ENCODE peak calls at places on chromosomes 3 and 15, in ten cellular contexts. T, C, I, Q, H, W, Z, G, N and U are unnamed samples.

GRCh38 chr15:96415513-96416217 is 85.2 kb downstream of the NR2F2 start:
- DNase-seq in Z (no peak), Q (no peak), N (no peak), T (no peak), W (no peak), G (no peak), C (no peak), I (no peak), H (no peak), U (no peak)

GRCh38 chr3:122464659-122465058 is 48.8 kb upstream of the WDR5B start:
- DNase-seq in N (no peak), H (no peak), T (no peak), Q (no peak), C (no peak), G (no peak), W (no peak), I (no peak), Z (no peak), U (no peak)

GRCh38 chr3:48858709-48859108 is 11.0 kb upstream of the PRKAR2A start:
- DNase-seq in N (no peak), I (no peak), W (no peak), Z (no peak), H (no peak), Q (no peak), G (no peak), T (no peak), C (no peak), U (no peak)

GRCh38 chr15:76150508-76150907 is 90.7 kb downstream of the TMEM266 start:
- DNase-seq in Q (no peak), I (no peak), W (no peak), C (no peak), G (no peak), T (no peak), Z (no peak), N (no peak), H (no peak), U (no peak)

GRCh38 chr3:9000041-9000440 is 36.8 kb upstream of the RAD18 start:
- DNase-seq in N (no peak), Z (no peak), Q (no peak), T (no peak), H (no peak), C (no peak), G (no peak), W (no peak), I (no peak), U (no peak)

GRCh38 chr3:55765906-55766701 is 279.0 kb upstream of the WNT5A start:
- DNase-seq in N (no peak), T (no peak), C (no peak), W (no peak), I (no peak), G (no peak), Z (no peak), H (no peak), Q (no peak), U (no peak)

GRCh38 chr3:9869955-9870354 is 10.1 kb downstream of the CIDEC start:
- DNase-seq in I (no peak), W (no peak), Z (no peak), N (no peak), Q (no peak), H (no peak), T (no peak), C (no peak), G (no peak), U (no peak)

GRCh38 chr3:121870710-121871109 is 23.5 kb upstream of the SLC15A2 start:
- DNase-seq in C (no peak), H (no peak), Z (no peak), W (no peak), N (no peak), I (no peak), G (no peak), Q (no peak), T (no peak), U (no peak)

GRCh38 chr15:68330461-68330860 is 52.9 kb downstream of the FEM1B start:
- DNase-seq in Z (no peak), C (no peak), T (no peak), Q (no peak), G (no peak), N (no peak), H (no peak), I (no peak), W (no peak), U (no peak)

GRCh38 chr3:141575879-141576743 is 89.3 kb downstream of the RASA2 start:
- DNase-seq in Q (no peak), I (no peak), N (peak), G (no peak), H (no peak), Z (no peak), W (no peak), C (no peak), T (peak), U (no peak)